ENCODE peak calls at places on chromosomes 1 and 21, in six cellular contexts. D is A549, I is HCT116, A is GM23338, Y is HL-60, V is SK-N-SH. U is an unnamed sample.

GRCh38 chr1:174743654-174744561 is 255.8 kb upstream of the CACYBP start:
- DNase-seq in D (peak), I (peak), A (peak), Y (no peak), V (peak), U (peak)

GRCh38 chr1:910311-910880 is 13.3 kb upstream of the SAMD11 start:
- DNase-seq in D (no peak), I (no peak), A (no peak), Y (no peak), V (peak), U (no peak)

GRCh38 chr1:224921354-224921753 is 8.1 kb upstream of the DNAH14 start:
- DNase-seq in D (no peak), I (no peak), A (no peak), Y (no peak), V (no peak), U (no peak)

GRCh38 chr1:15803380-15803779 is 4.1 kb downstream of the UQCRHL start:
- DNase-seq in D (no peak), I (peak), A (peak), Y (peak), V (peak), U (no peak)

GRCh38 chr1:5863238-5863637 is 129.0 kb downstream of the NPHP4 start:
- DNase-seq in D (no peak), I (no peak), A (no peak), Y (no peak), V (no peak), U (no peak)

GRCh38 chr1:32276328-32276727 is 15.6 kb upstream of the HDAC1 start:
- DNase-seq in D (no peak), I (no peak), A (no peak), Y (no peak), V (no peak), U (no peak)

GRCh38 chr1:118589486-118589885 is 398.7 kb downstream of the TBX15 start:
- DNase-seq in D (no peak), I (no peak), A (no peak), Y (no peak), V (no peak), U (no peak)

GRCh38 chr1:51331206-51332100 is 1.1 kb upstream of the TTC39A start:
- DNase-seq in D (peak), I (peak), A (peak), Y (peak), V (peak), U (peak)

GRCh38 chr1:182170941-182171461 is 109.5 kb upstream of the ZNF648 start:
- DNase-seq in D (no peak), I (no peak), A (no peak), Y (peak), V (no peak), U (no peak)

GRCh38 chr1:109499661-109500536 is 6.0 kb downstream of the CYB561D1 start:
- DNase-seq in D (no peak), I (no peak), A (peak), Y (peak), V (peak), U (no peak)

GRCh38 chr1:29986986-29987385 is 736.4 kb downstream of the MATN1 start:
- DNase-seq in D (no peak), I (no peak), A (peak), Y (no peak), V (no peak), U (no peak)

GRCh38 chr1:228145050-228145343 is 4.7 kb upstream of the GJC2 start:
- DNase-seq in D (no peak), I (no peak), A (no peak), Y (no peak), V (peak), U (no peak)

GRCh38 chr1:52683367-52683940 is 14.7 kb downstream of the COA7 start:
- DNase-seq in D (no peak), I (no peak), A (no peak), Y (no peak), V (no peak), U (no peak)

GRCh38 chr1:81472387-81472786 is 328.3 kb upstream of the ADGRL2 start:
- DNase-seq in D (no peak), I (no peak), A (peak), Y (no peak), V (no peak), U (no peak)

DNA sequence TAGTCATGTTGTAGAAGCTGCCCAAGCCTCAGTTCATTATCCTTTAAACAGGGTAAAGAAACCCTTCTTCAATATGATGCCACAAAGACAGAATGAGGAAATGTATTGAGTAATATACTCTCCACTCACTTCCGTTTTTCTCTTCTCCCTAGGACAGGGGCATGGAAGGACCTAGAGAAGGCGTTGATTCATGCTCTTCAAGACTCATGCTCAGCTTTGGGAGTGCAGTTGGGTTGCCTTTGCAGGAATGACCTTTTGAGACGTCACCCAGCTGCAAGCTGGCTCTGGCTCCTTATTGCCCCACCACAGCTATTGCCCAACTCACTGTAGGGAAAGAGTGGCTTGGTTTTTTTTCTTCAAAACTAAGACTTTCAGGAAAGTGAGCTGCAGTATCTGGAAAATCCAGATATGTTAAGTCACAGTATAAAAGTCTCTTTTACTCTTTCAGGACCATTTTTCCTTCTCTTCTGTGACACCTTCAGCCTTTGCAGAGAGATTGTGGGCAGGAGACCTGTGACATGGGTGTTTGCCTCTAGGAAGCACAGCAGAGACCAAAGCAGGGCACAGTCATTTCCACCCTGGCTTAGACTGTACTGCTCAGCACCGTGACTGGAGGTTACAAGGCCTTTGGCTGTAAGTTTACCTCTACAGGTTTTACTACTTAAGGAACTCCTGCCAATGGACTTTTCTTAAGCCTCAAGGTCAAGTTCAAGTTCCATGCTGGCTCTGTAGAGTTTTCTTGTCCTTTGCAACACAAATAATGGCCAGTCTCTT is 39.5 kb downstream of the XCL2 start:
- DNase-seq in D (no peak), I (no peak), A (no peak), Y (peak), V (no peak), U (no peak)
- TF ChIP-seq REST in D (no peak), I (no peak), A (no peak), Y (peak), V (no peak), U (no peak)

GRCh38 chr1:33955101-33955500 is 91.2 kb downstream of the HMGB4 start:
- DNase-seq in D (no peak), I (no peak), A (no peak), Y (no peak), V (no peak), U (no peak)

GRCh38 chr1:33960496-33960895 is 96.6 kb downstream of the HMGB4 start:
- DNase-seq in D (no peak), I (no peak), A (no peak), Y (no peak), V (peak), U (no peak)

GRCh38 chr1:33957854-33958253 is 94.0 kb downstream of the HMGB4 start:
- DNase-seq in D (no peak), I (no peak), A (no peak), Y (no peak), V (no peak), U (no peak)
- H3K4me3 ChIP-seq in D (no peak), I (no peak), A (no peak), Y (no peak), V (no peak), U (no peak)

DNA sequence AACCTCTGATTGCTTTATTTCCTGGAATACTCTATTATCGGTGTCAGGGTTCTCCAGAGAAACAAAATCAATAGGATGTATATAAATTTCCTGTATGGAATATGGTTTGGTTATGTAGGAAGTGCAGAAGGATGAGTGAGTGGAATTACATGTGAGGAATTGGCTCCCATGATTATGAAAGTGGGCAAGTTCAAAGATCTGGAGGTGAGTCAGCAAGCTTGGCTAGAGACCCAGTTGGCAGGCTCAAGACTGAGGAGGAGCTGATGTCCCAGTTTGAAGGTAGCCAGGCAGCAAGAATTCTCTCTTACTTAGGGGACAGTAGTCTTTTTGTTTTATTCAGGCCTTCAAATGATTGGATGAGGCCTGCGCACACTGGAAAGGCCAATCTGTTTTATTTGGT is 57.5 kb downstream of the MAP3K7CL start:
- DNase-seq in D (no peak), I (peak), A (no peak), Y (no peak), V (no peak), U (no peak)
- TF ChIP-seq REST in D (no peak), I (no peak), A (no peak), Y (no peak), V (no peak), U (no peak)

GRCh38 chr1:200042437-200043329 is 15.2 kb downstream of the NR5A2 start:
- DNase-seq in D (no peak), I (no peak), A (peak), Y (no peak), V (peak), U (no peak)
- H3K4me3 ChIP-seq in D (peak), I (no peak), A (peak), Y (no peak), V (peak), U (peak)

GRCh38 chr21:37342046-37342632 is 24.4 kb upstream of the DYRK1A start:
- DNase-seq in D (no peak), I (no peak), A (no peak), Y (no peak), V (no peak), U (no peak)

GRCh38 chr21:37348664-37349063 is 17.9 kb upstream of the DYRK1A start:
- DNase-seq in D (no peak), I (no peak), A (peak), Y (no peak), V (no peak), U (no peak)

GRCh38 chr21:37350472-37350871 is 16.1 kb upstream of the DYRK1A start:
- DNase-seq in D (no peak), I (no peak), A (no peak), Y (no peak), V (no peak), U (no peak)

GRCh38 chr21:37341254-37341960 is 25.2 kb upstream of the DYRK1A start:
- DNase-seq in D (no peak), I (no peak), A (no peak), Y (no peak), V (peak), U (no peak)

DNA sequence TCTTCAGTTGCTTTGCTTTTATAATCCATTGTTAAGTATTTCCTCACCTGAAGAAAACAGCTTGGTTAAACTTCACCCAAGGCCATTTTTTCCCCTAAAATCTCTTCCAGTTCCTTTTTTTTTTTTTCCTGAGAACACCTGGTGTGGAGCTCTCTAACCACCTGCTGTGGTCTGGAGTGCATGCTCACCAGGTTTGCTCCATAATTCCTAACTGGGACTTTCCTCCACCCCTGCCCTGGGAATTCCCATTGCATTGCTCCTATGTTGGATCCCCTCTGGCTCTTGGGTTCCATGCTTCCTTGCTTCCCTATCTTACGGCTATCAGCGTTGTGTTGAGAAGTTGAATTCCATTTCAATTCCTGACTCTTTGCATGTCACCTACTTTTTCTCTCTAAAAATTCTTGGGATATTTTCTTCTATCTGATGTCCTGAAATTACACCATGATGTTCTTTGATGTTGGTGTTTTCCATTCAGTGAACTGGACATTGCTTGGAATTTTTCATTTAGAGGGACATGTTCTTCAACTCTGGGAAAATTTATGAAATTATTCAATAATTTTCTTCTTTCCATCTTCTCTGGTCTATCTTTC is 19.6 kb upstream of the DYRK1A start:
- DNase-seq in D (no peak), I (no peak), A (no peak), Y (no peak), V (no peak), U (no peak)
- TF ChIP-seq REST in D (no peak), I (no peak), A (no peak), Y (no peak), V (no peak), U (no peak)

U was measured in Panc1.